ENCODE peak calls at places on chromosome 20, in ten cellular contexts. D is Peyer's patch, X is uterus, R is lower leg skin, U is prostate gland, L is GM12892, H is tibial nerve, I is gastrocnemius medialis, P is heart left ventricle, W is NB4. M is an unnamed sample.

GRCh38 chr20:3738109-3739053 is 5.9 kb downstream of the HSPA12B start:
- DNase-seq in D (no peak), X (no peak), R (no peak), U (no peak), L (no peak), H (no peak), I (no peak), P (no peak), W (no peak), M (no peak)

GRCh38 chr20:38766071-38766470 is 17.8 kb downstream of the ACTR5 start:
- DNase-seq in D (no peak), X (no peak), R (no peak), U (no peak), L (no peak), H (no peak), I (no peak), P (no peak), W (no peak), M (no peak)

GRCh38 chr20:57266251-57267157 is at the start of gene BMP7:
- DNase-seq in D (no peak), X (no peak), R (no peak), U (no peak), L (no peak), H (no peak), I (no peak), P (no peak), W (no peak), M (peak)

GRCh38 chr20:25408170-25408547 is 686 bp downstream of the GINS1 start:
- DNase-seq in D (no peak), X (no peak), R (no peak), U (no peak), L (no peak), H (no peak), I (no peak), P (no peak), W (peak), M (no peak)

GRCh38 chr20:63522091-63522868 is 1.7 kb downstream of the PPDPF start:
- DNase-seq in D (peak), X (no peak), R (no peak), U (no peak), L (no peak), H (no peak), I (no peak), P (no peak), W (no peak), M (no peak)

GRCh38 chr20:57432874-57433491 is 41.8 kb downstream of the RBM38 start:
- DNase-seq in D (peak), X (no peak), R (no peak), U (no peak), L (peak), H (no peak), I (peak), P (peak), W (peak), M (no peak)

GRCh38 chr20:24691901-24692351 is 222.5 kb downstream of the SYNDIG1 start:
- DNase-seq in D (peak), X (no peak), R (peak), U (no peak), L (no peak), H (no peak), I (no peak), P (no peak), W (no peak), M (peak)

GRCh38 chr20:38725959-38726848 is 1.9 kb downstream of the SLC32A1 start:
- DNase-seq in D (no peak), X (peak), R (no peak), U (no peak), L (peak), H (no peak), I (no peak), P (no peak), W (peak), M (no peak)

GRCh38 chr20:2418388-2418787 is 37.7 kb downstream of the TGM6 start:
- DNase-seq in D (no peak), X (no peak), R (no peak), U (no peak), L (no peak), H (no peak), I (no peak), P (no peak), W (no peak), M (no peak)

GRCh38 chr20:24872291-24873014 is 76.6 kb upstream of the CST7 start:
- DNase-seq in D (no peak), X (no peak), R (peak), U (no peak), L (no peak), H (no peak), I (no peak), P (no peak), W (no peak), M (no peak)

GRCh38 chr20:36051318-36052116 is 83.1 kb downstream of the CNBD2 start:
- DNase-seq in D (no peak), X (no peak), R (no peak), U (no peak), L (no peak), H (no peak), I (no peak), P (no peak), W (peak), M (no peak)

GRCh38 chr20:25549172-25549865 is 36.0 kb downstream of the NINL start:
- DNase-seq in D (no peak), X (no peak), R (peak), U (no peak), L (no peak), H (no peak), I (no peak), P (no peak), W (no peak), M (no peak)

GRCh38 chr20:17910828-17911294 is 57.7 kb downstream of the SNX5 start:
- DNase-seq in D (no peak), X (peak), R (no peak), U (no peak), L (no peak), H (peak), I (peak), P (peak), W (no peak), M (no peak)

GRCh38 chr20:42313704-42314103 is 695.5 kb upstream of the CHD6 start:
- DNase-seq in D (no peak), X (no peak), R (no peak), U (no peak), L (no peak), H (no peak), I (no peak), P (no peak), W (no peak), M (no peak)

GRCh38 chr20:10924628-10925266 is 250.9 kb upstream of the JAG1 start:
- DNase-seq in D (no peak), X (no peak), R (no peak), U (no peak), L (no peak), H (no peak), I (no peak), P (no peak), W (no peak), M (no peak)

GRCh38 chr20:7003598-7003997 is 236.1 kb downstream of the BMP2 start:
- DNase-seq in D (no peak), X (no peak), R (no peak), U (no peak), L (no peak), H (no peak), I (no peak), P (no peak), W (peak), M (no peak)

GRCh38 chr20:11522359-11522758 is 395.3 kb upstream of the BTBD3 start:
- DNase-seq in D (no peak), X (no peak), R (no peak), U (no peak), L (no peak), H (no peak), I (no peak), P (no peak), W (no peak), M (no peak)

GRCh38 chr20:63858393-63859165 is 2.7 kb upstream of the ABHD16B start:
- DNase-seq in D (peak), X (peak), R (no peak), U (no peak), L (no peak), H (no peak), I (no peak), P (peak), W (peak), M (peak)

GRCh38 chr20:47667086-47667485 is 118.2 kb downstream of the SULF2 start:
- DNase-seq in D (no peak), X (no peak), R (no peak), U (no peak), L (no peak), H (no peak), I (no peak), P (no peak), W (no peak), M (no peak)

GRCh38 chr20:57224641-57225138 is 41.8 kb downstream of the BMP7 start:
- DNase-seq in D (no peak), X (no peak), R (peak), U (no peak), L (no peak), H (no peak), I (no peak), P (no peak), W (no peak), M (no peak)

DNA sequence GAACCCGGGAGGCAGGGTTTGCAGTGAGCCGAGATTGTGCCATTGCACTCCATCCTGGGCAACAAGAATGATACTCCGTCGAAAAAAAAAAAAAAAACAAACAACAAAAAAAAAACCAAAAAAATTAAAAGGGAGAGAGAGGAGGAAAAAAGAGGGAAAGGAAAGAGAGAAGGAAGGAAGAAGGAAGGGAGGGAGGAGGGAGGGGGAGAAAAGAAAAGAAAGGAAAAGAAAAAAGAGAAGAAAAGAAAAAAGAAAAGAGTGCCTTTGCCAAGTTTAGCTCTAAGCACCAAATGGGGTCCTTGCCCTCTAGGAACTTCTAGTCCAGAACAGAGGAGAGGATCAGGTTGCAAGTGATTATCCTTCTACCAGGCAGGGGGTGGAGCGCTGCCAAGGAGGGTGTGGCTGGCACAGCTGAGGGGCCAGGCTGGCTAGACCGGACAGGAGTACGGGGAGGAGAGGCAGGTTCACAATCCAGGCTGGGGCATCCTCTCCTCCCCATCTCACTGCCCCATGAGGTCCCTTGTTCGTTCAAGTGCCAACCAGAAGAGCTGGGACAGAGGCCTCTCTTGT is 19.1 kb downstream of the GNAS start:
- DNase-seq in D (no peak), X (no peak), R (peak), U (no peak), L (no peak), H (no peak), I (no peak), P (no peak), W (no peak), M (no peak)
- TF ChIP-seq POLR2A in D (no peak), X (no peak), R (no peak), U (no peak), L (no peak), H (no peak), I (no peak), P (no peak), W (no peak), M (no peak)

DNA sequence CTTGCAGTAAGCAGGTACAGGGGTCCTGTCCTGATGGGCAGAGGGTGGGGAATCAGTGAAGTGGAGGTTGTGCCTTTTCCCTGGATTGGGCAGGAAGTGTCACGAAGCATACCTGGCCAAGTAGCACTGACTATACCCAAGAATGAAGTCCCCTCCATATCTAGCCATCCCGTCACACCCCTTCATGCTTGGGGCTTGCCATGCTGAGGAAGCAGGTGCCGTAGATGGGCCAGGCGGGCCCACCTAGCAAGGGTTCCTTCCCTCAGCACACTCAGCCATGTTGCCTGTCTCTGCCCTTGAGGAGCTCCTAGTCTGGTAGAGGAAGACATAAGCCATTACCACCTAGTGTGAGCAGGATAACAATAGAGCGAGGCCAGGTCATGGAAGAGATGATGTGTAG is 33.5 kb downstream of the EIF2S2 start:
- DNase-seq in D (no peak), X (no peak), R (no peak), U (no peak), L (no peak), H (no peak), I (no peak), P (no peak), W (no peak), M (no peak)
- TF ChIP-seq POLR2A in D (no peak), X (no peak), R (no peak), U (no peak), L (no peak), H (no peak), I (no peak), P (no peak), W (no peak), M (no peak)

GRCh38 chr20:1309439-1309847 is 19.5 kb downstream of the SDCBP2 start:
- DNase-seq in D (peak), X (no peak), R (no peak), U (no peak), L (no peak), H (no peak), I (no peak), P (no peak), W (no peak), M (no peak)

GRCh38 chr20:1307171-1307570 is 21.8 kb downstream of the SDCBP2 start:
- DNase-seq in D (peak), X (no peak), R (no peak), U (no peak), L (no peak), H (no peak), I (no peak), P (no peak), W (no peak), M (no peak)

GRCh38 chr20:1307571-1307971 is 21.4 kb downstream of the SDCBP2 start:
- DNase-seq in D (peak), X (no peak), R (no peak), U (no peak), L (no peak), H (no peak), I (no peak), P (no peak), W (no peak), M (no peak)

GRCh38 chr20:1308702-1309095 is 20.2 kb downstream of the SDCBP2 start:
- DNase-seq in D (peak), X (no peak), R (no peak), U (no peak), L (no peak), H (no peak), I (no peak), P (no peak), W (no peak), M (no peak)

DNA sequence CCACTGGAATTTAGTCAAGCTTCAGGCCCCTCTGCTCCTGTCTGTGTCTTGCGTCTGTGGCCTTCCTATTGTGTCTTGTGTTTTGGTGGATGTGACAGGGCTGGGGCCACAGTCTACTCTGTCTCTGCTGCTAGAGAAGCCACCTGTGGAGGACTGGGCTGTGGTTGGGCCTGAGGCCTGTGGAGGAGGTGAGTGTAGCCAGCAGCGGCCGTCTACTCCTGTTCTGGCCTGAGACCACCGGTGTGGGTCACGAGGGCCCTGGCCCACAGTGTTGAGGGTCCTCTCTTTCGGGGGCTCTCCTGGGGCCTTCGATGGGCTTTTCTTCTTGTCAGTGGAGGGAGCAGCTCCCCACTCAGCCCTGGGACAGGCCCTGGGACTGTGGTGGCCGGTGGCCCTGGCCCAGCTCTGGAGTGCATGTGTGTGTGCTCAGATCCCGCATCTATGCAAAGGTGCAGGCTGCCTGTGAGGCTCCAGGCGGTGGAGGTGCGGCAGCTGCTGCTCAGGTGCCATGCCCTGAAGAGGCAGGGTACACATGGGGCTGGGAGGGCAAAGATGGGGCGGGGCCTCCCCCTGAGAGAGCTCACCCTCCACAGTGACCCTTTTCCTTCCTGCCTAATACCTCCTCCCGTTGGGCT is 20.8 kb downstream of the SDCBP2 start:
- DNase-seq in D (peak), X (no peak), R (no peak), U (no peak), L (no peak), H (no peak), I (no peak), P (no peak), W (no peak), M (no peak)
- TF ChIP-seq POLR2A in D (no peak), X (no peak), R (no peak), U (no peak), L (no peak), H (no peak), I (no peak), P (no peak), W (no peak), M (no peak)

DNA sequence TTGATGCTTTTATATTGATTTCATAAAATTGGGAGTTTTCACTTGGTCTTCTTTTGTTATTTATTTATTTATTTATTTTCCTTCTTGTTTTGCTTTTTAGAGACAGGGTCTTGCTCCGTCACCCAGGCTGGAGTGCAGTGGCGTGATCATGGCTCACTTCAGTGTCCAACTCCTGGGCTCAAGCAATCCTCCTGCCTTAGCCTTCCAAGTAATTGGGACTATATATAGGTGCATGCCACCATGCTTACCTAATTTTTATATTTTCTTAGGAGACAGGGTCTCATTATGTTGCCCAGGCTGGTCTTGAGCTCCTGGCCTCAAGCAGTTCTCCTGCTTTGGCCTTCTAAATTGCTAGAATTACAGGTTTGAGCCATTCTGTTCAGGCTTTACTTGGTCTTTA is 38.3 kb upstream of the MYLK2 start:
- DNase-seq in D (no peak), X (no peak), R (no peak), U (no peak), L (no peak), H (no peak), I (no peak), P (no peak), W (no peak), M (no peak)
- TF ChIP-seq POLR2A in D (no peak), X (no peak), R (no peak), U (no peak), L (no peak), H (no peak), I (no peak), P (no peak), W (no peak), M (no peak)

GRCh38 chr20:45343867-45344721 is 4.1 kb downstream of the SDC4 start:
- DNase-seq in D (peak), X (peak), R (no peak), U (peak), L (no peak), H (no peak), I (peak), P (peak), W (peak), M (no peak)
- TF ChIP-seq POLR2A in D (no peak), X (no peak), R (no peak), U (peak), L (no peak), H (no peak), I (peak), P (peak), W (no peak), M (peak)

M was measured in suprapubic skin.